ENCODE peak calls at places on chromosomes 13 and 19, in four cellular contexts. W is kidney epithelial cell, H is tibial nerve, A is fibroblast of pulmonary artery. M is an unnamed sample.
A peak's percentile ranks its signal among the peaks of the same experiment; 100 is the strongest.

GRCh38 chr19:7486923-7487322 is 1.9 kb downstream of the PEX11G start:
- DNase-seq in W (no peak), A (no peak), H (no peak), M (no peak)

GRCh38 chr19:48672994-48673393 is at the start of gene NTN5:
- DNase-seq in H (no peak), A (no peak), W (no peak), M (no peak)

GRCh38 chr19:23071087-23071511 is 45.7 kb upstream of the ZNF730 start:
- DNase-seq in H (no peak), A (peak; percentile 20), W (no peak), M (peak; percentile 67)

GRCh38 chr13:42720116-42720857 is 61.1 kb upstream of the FAM216B start:
- DNase-seq in A (peak; percentile 100), H (no peak), W (peak; percentile 38), M (peak; percentile 95)

GRCh38 chr13:40495620-40496001 is 170.8 kb downstream of the FOXO1 start:
- DNase-seq in H (no peak), A (no peak), W (no peak), M (no peak)

GRCh38 chr13:42071667-42072419 is 23.4 kb downstream of the DGKH start:
- DNase-seq in A (peak; percentile 54), H (no peak), W (no peak), M (no peak)

GRCh38 chr13:51397262-51397933 is 55.4 kb downstream of the INTS6 start:
- DNase-seq in A (peak; percentile 71), H (peak; percentile 38), W (no peak), M (peak; percentile 76)

GRCh38 chr19:17328517-17329060 is 6.1 kb downstream of the ANO8 start:
- DNase-seq in W (no peak), A (no peak), H (no peak), M (no peak)

GRCh38 chr13:27411393-27411792 is 13.0 kb upstream of the GTF3A start:
- DNase-seq in W (no peak), A (no peak), H (no peak), M (no peak)

GRCh38 chr13:114282143-114282685 is 813 bp downstream of the UPF3A start:
- DNase-seq in H (no peak), W (no peak), A (peak; percentile 75), M (peak; percentile 16)
- TF ChIP-seq CTCF in H (no peak), W (no peak), A (no peak), M (no peak)

GRCh38 chr13:46179576-46180368 is 2.2 kb downstream of the LCP1 start:
- DNase-seq in A (no peak), H (peak; percentile 48), W (no peak), M (no peak)
- H3K4me3 ChIP-seq in A (no peak overlapping the region), H (peak overlapping the region; percentile 39), W (no peak overlapping the region), M (no peak overlapping the region)

DNA sequence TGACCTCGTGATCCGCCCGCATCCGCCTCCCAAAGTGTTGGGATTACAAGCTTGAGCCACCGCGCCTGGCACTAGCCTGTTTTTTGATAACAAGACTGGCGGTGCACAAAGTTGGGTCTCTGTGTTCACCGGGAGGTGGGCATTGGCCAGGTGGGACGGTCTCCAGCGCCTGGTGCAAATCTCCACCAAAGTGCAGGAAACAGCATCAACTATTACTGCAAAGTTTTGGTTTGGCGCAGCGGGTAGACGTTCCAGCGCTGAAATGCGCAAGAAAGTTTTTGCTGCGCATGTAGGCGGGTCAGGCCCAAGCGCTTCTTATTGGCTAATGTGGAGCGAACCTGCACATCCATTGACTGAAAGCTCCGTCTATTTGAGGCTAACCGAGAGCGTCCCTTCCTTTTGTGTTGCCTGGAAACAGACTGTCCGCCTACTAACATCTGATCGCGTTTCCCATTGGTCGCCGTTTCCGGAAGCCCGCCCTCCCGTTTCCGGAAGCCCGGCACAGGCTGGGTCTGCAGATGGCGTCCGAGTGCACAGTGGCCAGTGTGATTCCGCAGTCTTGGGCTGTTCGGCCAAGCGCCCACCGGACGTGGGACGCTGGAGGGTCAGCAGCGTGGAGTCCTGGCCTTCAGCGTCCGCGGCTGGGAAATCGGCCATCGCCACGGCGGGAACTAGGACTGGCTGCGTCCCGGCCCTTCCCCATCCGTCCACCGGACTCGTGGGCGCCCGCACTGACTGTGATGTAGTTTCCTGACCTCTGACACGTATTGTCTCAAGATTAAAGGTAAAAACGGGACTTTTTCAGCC is 53.3 kb upstream of the ZNF527 start:
- DNase-seq in W (peak; percentile 98), H (peak; percentile 98), A (peak; percentile 100), M (peak; percentile 98)
- TF ChIP-seq CTCF in W (peak; percentile 51), H (peak; percentile 36), A (peak; percentile 35), M (peak; percentile 21)

GRCh38 chr13:29808264-29808663 is 42.2 kb downstream of the UBL3 start:
- DNase-seq in A (no peak), H (no peak), W (no peak), M (no peak)

GRCh38 chr13:29810145-29810742 is 40.2 kb downstream of the UBL3 start:
- DNase-seq in W (no peak), A (no peak), H (no peak), M (no peak)

GRCh38 chr13:29815336-29815735 is 35.1 kb downstream of the UBL3 start:
- DNase-seq in W (no peak), A (no peak), H (no peak), M (no peak)

GRCh38 chr13:29805994-29806748 is 44.2 kb downstream of the UBL3 start:
- DNase-seq in W (no peak), H (no peak), A (no peak), M (no peak)

GRCh38 chr13:29810898-29811297 is 39.5 kb downstream of the UBL3 start:
- DNase-seq in H (no peak), A (no peak), W (no peak), M (no peak)
- H3K4me3 ChIP-seq in H (no peak overlapping the region), A (no peak overlapping the region), W (no peak overlapping the region), M (no peak overlapping the region)

GRCh38 chr13:100986571-100986970 is 312.0 kb upstream of the TMTC4 start:
- DNase-seq in W (no peak), H (no peak), A (no peak), M (no peak)

GRCh38 chr13:100984349-100984748 is 309.8 kb upstream of the TMTC4 start:
- DNase-seq in A (no peak), W (no peak), H (no peak), M (no peak)

GRCh38 chr13:100983111-100983510 is 308.5 kb upstream of the TMTC4 start:
- DNase-seq in H (no peak), A (no peak), W (no peak), M (no peak)

GRCh38 chr13:100989424-100989823 is 314.8 kb upstream of the TMTC4 start:
- DNase-seq in H (no peak), A (no peak), W (no peak), M (no peak)

GRCh38 chr13:100987993-100988392 is 313.4 kb upstream of the TMTC4 start:
- DNase-seq in H (no peak), A (peak; percentile 18), W (no peak), M (peak; percentile 19)
- TF ChIP-seq CTCF in H (no peak), A (peak; percentile 15), W (peak; percentile 14), M (peak; percentile 21)

M was measured in foreskin fibroblast.